ENCODE peak calls at places on chromosomes 12 and 14, in eight cellular contexts. Q, C, J, F, E, M, R and W are unnamed samples.

GRCh38 chr14:25049127-25049558 is 804 bp downstream of the STXBP6 start:
- DNase-seq in Q (no peak), C (no peak), J (no peak), F (no peak), E (no peak), M (no peak), R (no peak), W (no peak)

GRCh38 chr12:24742378-24742777 is 206.5 kb downstream of the BCAT1 start:
- DNase-seq in Q (peak), C (peak), J (no peak), F (no peak), E (no peak), M (no peak), R (no peak), W (no peak)

GRCh38 chr14:33484264-33484663 is 466.6 kb downstream of the EGLN3 start:
- DNase-seq in Q (no peak), C (no peak), J (no peak), F (no peak), E (no peak), M (no peak), R (no peak), W (no peak)

GRCh38 chr12:64889434-64890216 is 65.2 kb downstream of the TBC1D30 start:
- DNase-seq in Q (no peak), C (no peak), J (no peak), F (no peak), E (no peak), M (no peak), R (peak), W (no peak)

GRCh38 chr14:91237219-91237618 is 7.3 kb downstream of the GPR68 start:
- DNase-seq in Q (no peak), C (peak), J (no peak), F (no peak), E (no peak), M (no peak), R (peak), W (no peak)

GRCh38 chr12:44847888-44848770 is 28.0 kb downstream of the NELL2 start:
- DNase-seq in Q (no peak), C (peak), J (peak), F (peak), E (peak), M (no peak), R (no peak), W (peak)

GRCh38 chr12:32053881-32054624 is 52.6 kb upstream of the BICD1 start:
- DNase-seq in Q (no peak), C (no peak), J (no peak), F (no peak), E (no peak), M (no peak), R (peak), W (no peak)

GRCh38 chr12:48936379-48936979 is 11.2 kb upstream of the FKBP11 start:
- DNase-seq in Q (peak), C (peak), J (peak), F (peak), E (peak), M (peak), R (peak), W (peak)

GRCh38 chr12:109545826-109546225 is 27.5 kb downstream of the MMAB start:
- DNase-seq in Q (no peak), C (no peak), J (no peak), F (no peak), E (no peak), M (no peak), R (peak), W (no peak)